ENCODE peak calls at places on chromosomes 13 and 19, in five cellular contexts. R is HFFc6, K is dermis microvascular lymphatic vessel endothelial cell, B is ACHN, I is D341Med. Y is an unnamed sample.

GRCh38 chr13:26946675-26947342 is 186.2 kb upstream of the GPR12 start:
- DNase-seq in R (peak), K (peak), B (peak), I (peak), Y (peak)

GRCh38 chr19:14479985-14480694 is 5.0 kb upstream of the PTGER1 start:
- DNase-seq in R (no peak), K (no peak), B (peak), I (peak), Y (no peak)

GRCh38 chr13:46278474-46278873 is 66.7 kb downstream of the LRRC63 start:
- DNase-seq in R (no peak), K (no peak), B (no peak), I (no peak), Y (no peak)

GRCh38 chr13:23679214-23679613 is 109.0 kb downstream of the TNFRSF19 start:
- DNase-seq in R (peak), K (no peak), B (peak), I (no peak), Y (no peak)

GRCh38 chr19:1855040-1855827 is 7.0 kb upstream of the REXO1 start:
- DNase-seq in R (peak), K (peak), B (no peak), I (peak), Y (peak)

GRCh38 chr19:40231544-40232424 is 5.3 kb upstream of the CCNP start:
- DNase-seq in R (no peak), K (peak), B (no peak), I (no peak), Y (no peak)

GRCh38 chr19:33290956-33291622 is 11.2 kb downstream of the CEBPA start:
- DNase-seq in R (no peak), K (no peak), B (peak), I (no peak), Y (no peak)

GRCh38 chr13:112575680-112576079 is 12.3 kb downstream of the TUBGCP3 start:
- DNase-seq in R (peak), K (no peak), B (no peak), I (no peak), Y (peak)

GRCh38 chr19:4584670-4585460 is 25.4 kb upstream of the SEMA6B start:
- DNase-seq in R (no peak), K (no peak), B (no peak), I (peak), Y (no peak)

GRCh38 chr19:13865578-13866462 is 11.1 kb upstream of the NANOS3 start:
- DNase-seq in R (no peak), K (no peak), B (no peak), I (peak), Y (no peak)

GRCh38 chr13:21050288-21051197 is 10.8 kb downstream of the LATS2 start:
- DNase-seq in R (no peak), K (no peak), B (no peak), I (no peak), Y (no peak)

GRCh38 chr19:5452594-5453565 is 2.3 kb upstream of the ZNRF4 start:
- DNase-seq in R (peak), K (no peak), B (no peak), I (peak), Y (no peak)

GRCh38 chr19:47032171-47032811 is 12.7 kb downstream of the NPAS1 start:
- DNase-seq in R (no peak), K (no peak), B (peak), I (peak), Y (peak)

GRCh38 chr19:16184665-16185122 is 516 bp upstream of the FAM32A start:
- DNase-seq in R (no peak), K (no peak), B (no peak), I (no peak), Y (no peak)

GRCh38 chr13:32142956-32143375 is 111.4 kb downstream of the FRY start:
- DNase-seq in R (peak), K (peak), B (peak), I (no peak), Y (peak)

GRCh38 chr19:4597975-4598671 is 38.6 kb upstream of the SEMA6B start:
- DNase-seq in R (no peak), K (no peak), B (peak), I (peak), Y (no peak)

GRCh38 chr19:42032428-42032827 is 37.6 kb downstream of the GRIK5 start:
- DNase-seq in R (no peak), K (no peak), B (peak), I (no peak), Y (no peak)

GRCh38 chr13:109779074-109779473 is 7.3 kb downstream of the IRS2 start:
- DNase-seq in R (no peak), K (no peak), B (no peak), I (no peak), Y (no peak)

GRCh38 chr13:94660695-94661324 is 51.5 kb downstream of the SOX21 start:
- DNase-seq in R (peak), K (peak), B (peak), I (no peak), Y (peak)

GRCh38 chr13:26052136-26052736 is 420 bp upstream of the SHISA2 start:
- DNase-seq in R (no peak), K (no peak), B (no peak), I (no peak), Y (no peak)

GRCh38 chr19:19500975-19501644 is 14.2 kb downstream of the TSSK6 start:
- DNase-seq in R (no peak), K (no peak), B (no peak), I (no peak), Y (no peak)

GRCh38 chr19:18020212-18021067 is 12.5 kb downstream of the ARRDC2 start:
- DNase-seq in R (no peak), K (no peak), B (no peak), I (no peak), Y (peak)